ENCODE peak calls at places on chromosomes 11 and 22, in nine cellular contexts. X is HFF-Myc; N is cardiac fibroblast; I is prostate gland; V is small intestine; E is pancreas; Y is NCI-H1092 treated with DMSO at 0.1 percent for 48 hours; P is CD4-positive, CD25-positive, alpha-beta regulatory T cell; G is hepatic stellate cell. U is an unnamed sample.
A peak's percentile ranks its signal among the peaks of the same experiment; 100 is the strongest.

GRCh38 chr11:113446112-113446511 is 29.1 kb downstream of the DRD2 start:
- DNase-seq in X (no peak), N (peak; percentile 50), I (no peak), V (no peak), E (no peak), Y (no peak), P (peak; percentile 14), G (no peak), U (no peak)

GRCh38 chr22:19873138-19873959 is 18.7 kb upstream of the GNB1L start:
- DNase-seq in X (no peak), N (no peak), I (no peak), V (peak; percentile 76), E (no peak), Y (no peak), P (no peak), G (no peak), U (no peak)

GRCh38 chr11:86722748-86723147 is 50.3 kb upstream of the ME3 start:
- DNase-seq in X (no peak), N (no peak), I (no peak), V (no peak), E (no peak), Y (no peak), P (no peak), G (no peak), U (no peak)

GRCh38 chr22:50399751-50400331 is 56.7 kb downstream of the PPP6R2 start:
- DNase-seq in X (no peak), N (peak; percentile 22), I (no peak), V (peak; percentile 33), E (peak; percentile 44), Y (no peak), P (peak; percentile 20), G (peak; percentile 62), U (peak; percentile 29)

GRCh38 chr22:39275814-39276443 is 31.1 kb upstream of the PDGFB start:
- DNase-seq in X (no peak), N (no peak), I (no peak), V (no peak), E (no peak), Y (no peak), P (no peak), G (no peak), U (no peak)

GRCh38 chr22:45742866-45743450 is 71.3 kb downstream of the ATXN10 start:
- DNase-seq in X (no peak), N (peak; percentile 70), I (peak; percentile 59), V (peak; percentile 32), E (no peak), Y (no peak), P (no peak), G (no peak), U (no peak)

GRCh38 chr22:48796295-48797015 is 1031.2 kb downstream of the BRD1 start:
- DNase-seq in X (no peak), N (no peak), I (no peak), V (no peak), E (no peak), Y (no peak), P (no peak), G (no peak), U (no peak)

GRCh38 chr11:46143049-46143806 is 22.0 kb upstream of the PHF21A start:
- DNase-seq in X (no peak), N (no peak), I (no peak), V (no peak), E (no peak), Y (no peak), P (no peak), G (no peak), U (no peak)

GRCh38 chr22:32622004-32622761 is 147.6 kb downstream of the FBXO7 start:
- DNase-seq in X (peak; percentile 71), N (peak; percentile 13), I (no peak), V (no peak), E (no peak), Y (no peak), P (no peak), G (peak; percentile 88), U (no peak)

GRCh38 chr11:134528453-134528852 is 116.4 kb upstream of the B3GAT1 start:
- DNase-seq in X (no peak), N (no peak), I (no peak), V (no peak), E (no peak), Y (no peak), P (no peak), G (no peak), U (no peak)

GRCh38 chr11:76637491-76638266 is 32.9 kb downstream of the LRRC32 start:
- DNase-seq in X (no peak), N (no peak), I (no peak), V (no peak), E (no peak), Y (no peak), P (peak; percentile 71), G (no peak), U (peak; percentile 22)

GRCh38 chr22:48885271-48885918 is 942.3 kb downstream of the BRD1 start:
- DNase-seq in X (no peak), N (no peak), I (no peak), V (no peak), E (no peak), Y (no peak), P (no peak), G (no peak), U (no peak)